ENCODE peak calls at places on chromosomes 3 and 15, in nine cellular contexts. G is NCI-H2081; A is NCI-H345; E is HTR-8/SVneo; N is HT1080; Z is HFFc6; L is mucosa of descending colon; O is breast epithelium; I is stimulated activated CD4-positive, alpha-beta T cell treated with anti-CD3 and anti-CD28 coated beads, Interleukin-12 subunit alpha, Interleukin-12 subunit beta, amount 100 ng/mL, for 4 hours. T is an unnamed sample.

GRCh38 chr3:99640214-99640851 is 1.9 kb downstream of the COL8A1 start:
- DNase-seq in G (no peak), I (no peak), E (no peak), A (no peak), L (no peak), Z (no peak), N (no peak), O (no peak), T (no peak)

GRCh38 chr3:170603770-170604510 is 18.1 kb upstream of the SLC7A14 start:
- DNase-seq in L (no peak), A (no peak), E (peak; percentile 4), Z (no peak), N (no peak), G (no peak), O (no peak), I (no peak), T (peak; percentile 11)

GRCh38 chr3:158505117-158505516 is 65.9 kb upstream of the MLF1 start:
- DNase-seq in I (no peak), O (no peak), L (no peak), Z (no peak), A (no peak), G (no peak), N (no peak), E (no peak), T (no peak)

GRCh38 chr3:16841906-16842709 is 42.6 kb upstream of the PLCL2 start:
- DNase-seq in N (no peak), E (no peak), L (peak; percentile 71), A (no peak), I (peak; percentile 47), G (no peak), Z (no peak), O (no peak), T (no peak)

GRCh38 chr3:65851827-65852226 is 186.9 kb downstream of the MAGI1 start:
- DNase-seq in N (no peak), L (no peak), Z (peak; percentile 66), E (no peak), G (no peak), I (no peak), A (no peak), O (no peak), T (peak; percentile 60)

GRCh38 chr15:83129791-83130190 is 22.3 kb downstream of the TM6SF1 start:
- DNase-seq in Z (no peak), L (no peak), N (no peak), O (no peak), G (no peak), A (no peak), I (no peak), E (no peak), T (no peak)

GRCh38 chr3:5006755-5007202 is 27.5 kb downstream of the BHLHE40 start:
- DNase-seq in L (no peak), I (no peak), G (no peak), A (no peak), Z (no peak), N (no peak), E (no peak), O (no peak), T (no peak)

GRCh38 chr3:73086071-73086494 is 24.6 kb downstream of the EBLN2 start:
- DNase-seq in O (no peak), L (peak; percentile 60), A (peak; percentile 4), I (peak; percentile 48), Z (peak; percentile 15), E (peak; percentile 53), N (peak; percentile 29), G (peak; percentile 16), T (peak; percentile 44)

T was measured in hepatic stellate cell.